ENCODE peak calls at places on chromosomes 13 and 19, in four cellular contexts. C is GM23338, U is adrenal gland, G is ovary. F is an unnamed sample.

GRCh38 chr19:54480048-54480447 is 7.0 kb upstream of the CDC42EP5 start:
- DNase-seq in C (no peak), U (no peak), G (no peak), F (no peak)

GRCh38 chr13:32811297-32811800 is 204.9 kb upstream of the KL start:
- DNase-seq in C (no peak), U (no peak), G (no peak), F (no peak)

GRCh38 chr19:12788682-12789097 is 2.6 kb upstream of the JUNB start:
- DNase-seq in C (peak; percentile 72), U (peak; percentile 91), G (peak; percentile 86), F (peak; percentile 94)

GRCh38 chr13:112839347-112840105 is 129.5 kb upstream of the MCF2L start:
- DNase-seq in C (no peak), U (no peak), G (no peak), F (peak; percentile 63)

GRCh38 chr13:99162543-99162942 is 38.1 kb upstream of the UBAC2 start:
- DNase-seq in C (no peak), U (no peak), G (no peak), F (no peak)

GRCh38 chr13:29730253-29730652 is 120.2 kb downstream of the UBL3 start:
- DNase-seq in C (peak; percentile 27), U (no peak), G (no peak), F (no peak)

GRCh38 chr19:38970664-38971532 is 4.6 kb downstream of the FBXO17 start:
- DNase-seq in C (no peak), U (no peak), G (no peak), F (no peak)

GRCh38 chr19:43555185-43555770 is 20.0 kb downstream of the XRCC1 start:
- DNase-seq in C (peak; percentile 93), U (peak; percentile 88), G (peak; percentile 64), F (peak; percentile 82)

GRCh38 chr19:5897189-5897969 is 6.2 kb downstream of the NDUFA11 start:
- DNase-seq in C (peak; percentile 47), U (no peak), G (no peak), F (no peak)

GRCh38 chr19:11142528-11143171 is 12.9 kb downstream of the SPC24 start:
- DNase-seq in C (peak; percentile 62), U (peak; percentile 97), G (peak; percentile 97), F (peak; percentile 98)

GRCh38 chr13:80873589-80873988 is 532.7 kb upstream of the SPRY2 start:
- DNase-seq in C (no peak), U (no peak), G (no peak), F (no peak)

GRCh38 chr13:113605866-113606438 is 21.4 kb downstream of the TFDP1 start:
- DNase-seq in C (no peak), U (no peak), G (no peak), F (no peak)

GRCh38 chr13:98856983-98857382 is 104.5 kb upstream of the SLC15A1 start:
- DNase-seq in C (no peak), U (peak; percentile 40), G (no peak), F (no peak)

DNA sequence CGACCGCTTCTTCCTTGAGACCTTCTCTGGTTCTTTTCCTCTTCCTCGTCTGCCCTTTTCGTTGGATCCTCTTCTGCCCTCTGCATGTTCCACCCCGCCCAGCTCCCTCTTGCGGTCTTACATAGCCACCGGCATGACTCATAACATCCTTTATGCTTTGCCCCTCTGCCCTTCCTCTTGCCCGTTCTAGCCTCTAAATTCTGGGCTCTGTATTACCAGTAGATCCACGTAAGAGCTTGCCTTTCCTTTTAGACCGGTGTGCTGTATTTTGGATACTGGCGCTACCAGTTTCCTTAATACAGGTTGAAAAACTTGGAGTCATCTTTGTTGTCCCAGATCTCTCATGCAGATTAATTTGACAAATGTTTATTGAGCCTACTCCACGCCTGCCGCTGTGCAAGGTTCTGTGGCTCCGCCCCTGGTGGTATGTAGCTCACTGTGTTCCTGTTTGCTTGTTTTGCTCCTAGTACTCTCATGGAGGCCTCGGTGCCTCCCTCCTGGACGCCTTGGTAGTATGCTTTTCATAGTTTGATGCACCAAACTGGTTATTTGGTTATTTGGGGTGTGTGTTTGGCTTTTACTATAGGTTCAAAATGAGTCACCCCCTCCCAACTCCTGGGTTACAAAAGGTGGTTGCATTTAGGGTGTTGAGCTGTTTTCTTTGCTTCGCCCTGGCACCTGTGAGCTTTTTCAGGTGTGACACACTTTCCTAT is 1.7 kb downstream of the GTF3A start:
- DNase-seq in C (peak; percentile 73), U (peak; percentile 83), G (peak; percentile 47), F (peak; percentile 85)
- H3K4me3 ChIP-seq in C (peak overlapping the region; percentile 88), U (no peak overlapping the region), G (peak overlapping the region; percentile 76), F (no peak overlapping the region)

DNA sequence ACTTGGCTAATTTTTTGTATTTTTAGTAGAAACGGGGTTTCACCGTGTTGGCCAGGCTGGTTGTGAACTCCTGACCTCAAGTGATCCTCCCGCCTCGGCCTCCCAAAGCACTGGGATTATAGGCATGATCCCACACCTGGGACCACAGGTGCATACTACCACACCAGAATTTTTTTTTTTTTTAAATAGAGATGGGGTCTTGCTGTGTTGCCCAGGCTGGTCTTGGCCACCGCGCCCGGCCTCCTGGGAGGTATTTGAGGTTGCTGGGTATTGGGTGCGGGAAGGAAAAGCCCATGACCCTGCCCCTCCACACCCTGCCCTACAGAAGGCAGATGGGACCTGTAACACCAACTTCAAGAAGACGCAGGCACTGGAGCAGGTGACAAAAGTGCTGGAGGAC is 13.6 kb downstream of the ACTMAP start:
- DNase-seq in C (no peak), U (no peak), G (no peak), F (no peak)
- H3K36me3 ChIP-seq in C (peaks cover 7% of the 10 kb centered on the region), U (peaks cover 90% of the 10 kb centered on the region), G (no peaks in the 10 kb centered on the region), F (peaks cover 16% of the 10 kb centered on the region)

GRCh38 chr13:44575741-44576395 is at the start of gene TSC22D1:
- DNase-seq in C (peak; percentile 56), U (peak; percentile 36), G (peak; percentile 43), F (peak; percentile 62)

GRCh38 chr13:44574466-44574855 is 1.7 kb downstream of the TSC22D1 start:
- DNase-seq in C (no peak), U (no peak), G (no peak), F (no peak)

GRCh38 chr13:44576396-44577235 is 486 bp upstream of the TSC22D1 start:
- DNase-seq in C (no peak), U (peak; percentile 20), G (no peak), F (peak; percentile 60)

GRCh38 chr13:44573790-44574465 is 2.2 kb downstream of the TSC22D1 start:
- DNase-seq in C (peak; percentile 70), U (no peak), G (no peak), F (no peak)

GRCh38 chr13:44575035-44575434 is 1.1 kb downstream of the TSC22D1 start:
- DNase-seq in C (no peak), U (no peak), G (no peak), F (no peak)
- H3K4me3 ChIP-seq in C (peak overlapping the region; percentile 71), U (no peak overlapping the region), G (peak overlapping the region; percentile 80), F (peak overlapping the region; percentile 97)

GRCh38 chr19:7393459-7393858 is 44.7 kb downstream of the ARHGEF18 start:
- DNase-seq in C (no peak), U (no peak), G (no peak), F (no peak)
- H3K36me3 ChIP-seq in C (no peaks in the 10 kb centered on the region), U (no peaks in the 10 kb centered on the region), G (no peaks in the 10 kb centered on the region), F (no peaks in the 10 kb centered on the region)

GRCh38 chr19:34317311-34317927 is 47.6 kb upstream of the GPI start:
- DNase-seq in C (no peak), U (no peak), G (no peak), F (no peak)
- H3K4me3 ChIP-seq in C (no peak overlapping the region), U (no peak overlapping the region), G (no peak overlapping the region), F (no peak overlapping the region)

GRCh38 chr13:50994651-50995050 is 85.1 kb downstream of the RNASEH2B start:
- DNase-seq in C (no peak), U (no peak), G (no peak), F (no peak)
- H3K36me3 ChIP-seq in C (no peaks in the 10 kb centered on the region), U (no peaks in the 10 kb centered on the region), G (no peaks in the 10 kb centered on the region), F (peaks cover 2% of the 10 kb centered on the region)

GRCh38 chr19:1285737-1286360 is at the start of gene EFNA2:
- DNase-seq in C (no peak), U (no peak), G (no peak), F (no peak)

GRCh38 chr19:1283207-1283916 is 2.3 kb upstream of the EFNA2 start:
- DNase-seq in C (no peak), U (no peak), G (no peak), F (no peak)

GRCh38 chr19:1284979-1285736 is 515 bp upstream of the EFNA2 start:
- DNase-seq in C (peak; percentile 68), U (no peak), G (no peak), F (no peak)

GRCh38 chr19:1283917-1284292 is 1.8 kb upstream of the EFNA2 start:
- DNase-seq in C (no peak), U (no peak), G (no peak), F (no peak)

DNA sequence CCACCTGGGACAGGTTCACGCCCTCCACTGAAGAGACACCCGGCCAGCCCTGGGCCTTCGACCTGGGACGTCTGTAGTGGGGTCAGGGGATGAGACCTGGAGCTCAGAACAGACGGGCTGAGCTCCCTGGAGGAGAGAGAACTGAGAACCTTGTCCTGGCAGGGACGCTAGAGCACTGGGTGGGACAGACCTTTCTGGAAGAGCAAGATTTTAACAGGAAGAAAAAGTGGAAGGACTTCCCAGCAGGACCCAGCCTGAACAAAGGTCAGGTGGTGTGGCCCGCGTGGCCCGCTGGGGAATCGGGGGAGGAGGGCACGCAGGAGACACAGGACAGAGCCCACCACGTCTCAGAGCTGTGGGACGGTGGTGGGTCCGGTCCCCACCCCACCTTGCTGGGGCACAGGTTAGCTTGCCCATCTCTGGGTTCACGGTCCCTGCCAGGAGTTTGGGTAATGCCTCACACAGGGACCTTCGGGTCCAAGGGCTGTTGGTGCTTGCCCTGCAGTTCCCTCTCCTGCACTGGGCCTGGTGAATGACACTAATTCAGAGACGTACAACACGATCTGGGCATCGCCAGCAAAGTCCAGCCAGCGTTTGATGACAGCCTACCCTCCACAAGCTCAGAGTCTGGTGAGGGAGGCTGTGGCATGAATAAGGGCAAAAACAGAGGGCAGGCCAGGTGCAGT is 1.2 kb upstream of the EFNA2 start:
- DNase-seq in C (no peak), U (no peak), G (no peak), F (no peak)
- H3K4me3 ChIP-seq in C (no peak overlapping the region), U (no peak overlapping the region), G (no peak overlapping the region), F (no peak overlapping the region)

GRCh38 chr19:49014870-49015255 is 2.0 kb downstream of the LHB start:
- DNase-seq in C (no peak), U (no peak), G (no peak), F (no peak)

GRCh38 chr19:49010453-49010852 is 6.4 kb downstream of the LHB start:
- DNase-seq in C (no peak), U (no peak), G (no peak), F (no peak)

GRCh38 chr19:49009828-49010227 is 7.1 kb downstream of the LHB start:
- DNase-seq in C (no peak), U (no peak), G (no peak), F (no peak)

GRCh38 chr19:49014123-49014869 is 2.6 kb downstream of the LHB start:
- DNase-seq in C (no peak), U (peak; percentile 63), G (no peak), F (no peak)

DNA sequence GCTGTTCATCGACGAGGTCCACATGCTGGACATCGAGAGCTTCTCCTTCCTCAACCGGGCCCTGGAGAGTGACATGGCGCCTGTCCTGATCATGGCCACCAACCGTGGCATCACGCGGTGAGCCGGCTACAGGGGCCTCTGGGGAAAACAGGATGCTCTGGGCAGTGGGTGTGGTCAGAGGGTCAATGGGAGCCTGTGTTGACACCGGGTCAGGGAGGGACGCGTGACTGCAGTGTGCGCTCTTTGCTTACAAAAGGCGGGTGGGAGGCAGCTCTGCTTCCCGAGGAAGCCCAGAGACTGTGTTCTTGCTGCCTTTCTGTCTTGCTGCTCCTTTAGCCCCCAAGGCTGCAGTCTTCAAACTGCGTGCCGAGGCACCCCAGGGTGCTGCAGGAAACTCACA is 5.7 kb downstream of the LHB start:
- DNase-seq in C (no peak), U (no peak), G (no peak), F (no peak)
- H3K36me3 ChIP-seq in C (peaks cover 7% of the 10 kb centered on the region), U (peaks cover 44% of the 10 kb centered on the region), G (no peaks in the 10 kb centered on the region), F (no peaks in the 10 kb centered on the region)